ENCODE peak calls at places on chromosome 10, in four cellular contexts. X is IMR-90, Q is endothelial cell of umbilical vein, L is K562. Y is an unnamed sample.

GRCh38 chr10:12784646-12785045 is 216.9 kb downstream of the CCDC3 start:
- DNase-seq in Q (no peak), X (no peak), L (no peak), Y (no peak)

GRCh38 chr10:123148414-123149161 is 652 bp downstream of the HMX2 start:
- DNase-seq in Q (no peak), L (no peak), X (no peak), Y (no peak)

GRCh38 chr10:122286872-122287271 is 15.8 kb downstream of the BTBD16 start:
- DNase-seq in Q (no peak), X (peak; percentile 77), L (no peak), Y (no peak)

GRCh38 chr10:96765406-96766240 is 45.3 kb upstream of the PIK3AP1 start:
- DNase-seq in Q (peak; percentile 38), L (peak; percentile 53), X (peak; percentile 44), Y (peak; percentile 25)

GRCh38 chr10:44830022-44830421 is 81.1 kb upstream of the TMEM72 start:
- DNase-seq in X (peak; percentile 74), Q (no peak), L (no peak), Y (no peak)

GRCh38 chr10:121753726-121754476 is 155.7 kb upstream of the FGFR2 start:
- DNase-seq in Q (peak; percentile 88), X (peak; percentile 87), L (no peak), Y (peak; percentile 73)

GRCh38 chr10:63605568-63605967 is 84.4 kb downstream of the REEP3 start:
- DNase-seq in Q (no peak), L (no peak), X (peak; percentile 41), Y (no peak)

GRCh38 chr10:52486840-52487611 is 172.9 kb downstream of the DKK1 start:
- DNase-seq in X (peak; percentile 92), Q (peak; percentile 77), L (no peak), Y (peak; percentile 13)

GRCh38 chr10:36428507-36428906 is 696.9 kb upstream of the ANKRD30A start:
- DNase-seq in X (no peak), Q (no peak), L (no peak), Y (no peak)

GRCh38 chr10:11547111-11547625 is 64.3 kb downstream of the USP6NL start:
- DNase-seq in Q (peak; percentile 65), X (no peak), L (no peak), Y (no peak)

GRCh38 chr10:57320416-57320815 is 947.3 kb downstream of the IPMK start:
- DNase-seq in L (no peak), X (no peak), Q (no peak), Y (no peak)

GRCh38 chr10:34941471-34942357 is 126.6 kb upstream of the PARD3 start:
- DNase-seq in L (no peak), X (peak; percentile 13), Q (no peak), Y (peak; percentile 89)

GRCh38 chr10:13485623-13486022 is 43.2 kb downstream of the BEND7 start:
- DNase-seq in X (no peak), Q (peak; percentile 6), L (peak; percentile 17), Y (no peak)

GRCh38 chr10:127346604-127347003 is 150.2 kb upstream of the INSYN2A start:
- DNase-seq in L (no peak), Q (no peak), X (no peak), Y (no peak)

GRCh38 chr10:34815174-34816066 is at the start of gene PARD3:
- DNase-seq in L (peak; percentile 72), X (peak; percentile 51), Q (peak; percentile 54), Y (no peak)

GRCh38 chr10:120548210-120548609 is 91.2 kb downstream of the PLPP4 start:
- DNase-seq in Q (no peak), X (no peak), L (no peak), Y (no peak)

GRCh38 chr10:68366600-68366999 is 33.9 kb upstream of the PBLD start:
- DNase-seq in X (no peak), Q (no peak), L (no peak), Y (no peak)

GRCh38 chr10:92691591-92692084 is 1.9 kb downstream of the HHEX start:
- DNase-seq in L (no peak), X (no peak), Q (peak; percentile 83), Y (no peak)

GRCh38 chr10:3879073-3879472 is 94.1 kb upstream of the KLF6 start:
- DNase-seq in Q (no peak), L (no peak), X (no peak), Y (no peak)
- H3K9me1 ChIP-seq in Q (no peaks in the 10 kb centered on the region), L (no peaks in the 10 kb centered on the region), X (no peaks in the 10 kb centered on the region), Y (no peaks in the 10 kb centered on the region)

DNA sequence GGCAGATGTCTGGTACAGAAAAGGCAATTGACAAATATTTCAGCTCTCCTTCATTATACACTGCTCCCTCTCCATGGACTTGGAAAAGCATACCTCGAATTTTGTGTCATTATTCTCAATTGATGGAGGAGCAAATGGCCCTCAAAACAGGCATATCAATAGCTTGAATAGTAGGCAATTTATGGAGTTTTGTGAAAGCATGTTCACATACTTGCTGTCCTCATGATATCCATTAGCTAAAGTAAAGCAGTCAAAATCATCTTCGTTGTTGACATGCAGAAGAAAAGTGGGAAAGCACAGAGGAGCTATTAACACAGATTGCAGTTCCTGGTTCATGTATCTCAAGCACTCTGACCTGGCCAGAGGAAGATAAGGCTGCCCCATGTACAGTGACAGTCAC is 472.8 kb downstream of the CCSER2 start:
- DNase-seq in Q (no peak), L (no peak), X (no peak), Y (no peak)
- H4K20me1 ChIP-seq in Q (no peaks in the 10 kb centered on the region), L (no peaks in the 10 kb centered on the region), X (no peaks in the 10 kb centered on the region), Y (no peaks in the 10 kb centered on the region)

DNA sequence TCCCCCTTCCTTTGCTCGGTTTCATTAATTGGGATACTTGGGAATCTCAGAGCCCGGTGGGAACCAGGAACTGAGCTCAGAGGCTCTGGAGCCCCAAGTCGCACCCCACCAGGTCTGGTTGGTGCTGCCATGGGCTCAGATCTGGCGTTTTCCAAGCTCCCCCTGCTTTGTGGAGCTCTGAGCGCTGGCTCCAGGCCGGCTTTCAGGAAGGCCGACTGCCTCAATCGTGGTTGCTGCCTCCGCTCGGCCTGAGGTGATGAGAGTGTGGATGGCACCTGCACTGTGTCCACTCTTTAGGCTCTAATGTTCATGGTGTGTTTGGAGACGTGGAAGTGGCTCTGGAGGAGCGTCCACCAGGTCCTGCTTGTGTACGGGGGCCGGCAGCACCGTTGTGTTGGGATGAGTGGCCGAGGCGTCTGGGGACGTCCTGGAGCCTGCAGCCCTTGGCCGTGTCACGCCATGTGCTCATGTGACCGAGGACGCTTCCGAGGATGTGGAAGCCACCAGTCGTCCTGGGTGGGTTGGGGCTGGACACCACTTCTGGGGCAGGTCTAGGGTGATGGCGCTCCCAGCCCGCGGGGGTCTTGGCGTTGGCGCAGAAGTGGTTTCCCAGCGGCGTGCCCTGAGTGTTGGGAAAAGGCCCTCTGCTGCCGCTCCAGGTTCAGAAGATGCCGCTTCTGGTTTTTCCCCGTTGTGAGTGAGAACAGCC is 8.2 kb downstream of the INPP5A start:
- DNase-seq in X (no peak), L (no peak), Q (no peak), Y (no peak)
- H3K9me1 ChIP-seq in X (peaks cover 6% of the 10 kb centered on the region), L (no peaks in the 10 kb centered on the region), Q (no peaks in the 10 kb centered on the region), Y (no peaks in the 10 kb centered on the region)

DNA sequence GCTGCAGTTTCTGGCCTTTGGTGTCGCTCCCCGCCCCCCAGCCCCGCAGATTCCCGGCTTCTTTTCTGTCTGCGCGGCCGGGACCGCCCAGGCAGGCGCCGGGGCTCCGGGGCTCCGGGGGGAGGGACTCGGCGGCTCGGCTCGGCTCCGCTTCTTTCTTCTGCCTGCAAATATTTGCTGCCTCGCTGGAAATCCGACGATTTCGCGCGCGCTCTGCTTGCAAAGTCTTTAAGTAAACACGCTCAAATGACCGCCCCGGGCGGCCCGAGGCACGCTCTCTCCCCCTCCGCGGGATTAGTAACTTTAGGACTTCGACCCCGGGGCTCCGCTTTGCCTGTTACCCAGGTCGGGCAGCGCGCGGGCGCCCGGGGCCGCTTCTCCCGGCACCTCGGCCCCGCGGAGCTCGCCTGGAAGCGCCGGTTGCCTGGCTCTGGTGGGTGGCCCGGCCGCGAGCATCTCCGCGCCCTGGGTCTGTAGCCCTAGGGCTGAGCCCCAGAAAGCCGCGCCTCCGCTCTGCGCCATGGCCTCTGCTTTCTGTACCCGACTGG is 3.9 kb upstream of the GATA3 start:
- DNase-seq in X (peak; percentile 18), Q (no peak), L (no peak), Y (no peak)
- H4K20me1 ChIP-seq in X (no peaks in the 10 kb centered on the region), Q (no peaks in the 10 kb centered on the region), L (no peaks in the 10 kb centered on the region), Y (no peaks in the 10 kb centered on the region)

GRCh38 chr10:2627969-2628368 is 439.4 kb upstream of the PFKP start:
- DNase-seq in L (no peak), X (no peak), Q (no peak), Y (no peak)
- H3K9me1 ChIP-seq in L (no peaks in the 10 kb centered on the region), X (no peaks in the 10 kb centered on the region), Q (no peaks in the 10 kb centered on the region), Y (no peaks in the 10 kb centered on the region)